ENCODE peak calls at places on chromosomes 1 and 21, in seven cellular contexts. One of them, this sample, is unnamed.

GRCh38 chr21:32570456-32570855 is 14.9 kb downstream of the TCP10L start:
- DNase-seq in heart left ventricle: no peak
- DNase-seq in BE2C: no peak
- DNase-seq in Peyer's patch: no peak
- DNase-seq in fibroblast of lung: no peak
- DNase-seq in foreskin keratinocyte: no peak
- DNase-seq in CD8-positive, alpha-beta memory T cell: no peak
- DNase-seq in this sample: no peak

GRCh38 chr1:156664046-156664948 is 12.9 kb downstream of the NES start:
- DNase-seq in heart left ventricle: no peak
- DNase-seq in BE2C: no peak
- DNase-seq in Peyer's patch: no peak
- DNase-seq in fibroblast of lung: peak; percentile 47
- DNase-seq in foreskin keratinocyte: no peak
- DNase-seq in CD8-positive, alpha-beta memory T cell: no peak
- DNase-seq in this sample: no peak

GRCh38 chr1:83954301-83954823 is 44.6 kb downstream of the TTLL7 start:
- DNase-seq in heart left ventricle: no peak
- DNase-seq in BE2C: no peak
- DNase-seq in Peyer's patch: no peak
- DNase-seq in fibroblast of lung: no peak
- DNase-seq in foreskin keratinocyte: no peak
- DNase-seq in CD8-positive, alpha-beta memory T cell: no peak
- DNase-seq in this sample: no peak

GRCh38 chr1:65694933-65695332 is 97.8 kb upstream of the PDE4B start:
- DNase-seq in heart left ventricle: no peak
- DNase-seq in BE2C: no peak
- DNase-seq in Peyer's patch: no peak
- DNase-seq in fibroblast of lung: no peak
- DNase-seq in foreskin keratinocyte: no peak
- DNase-seq in CD8-positive, alpha-beta memory T cell: no peak
- DNase-seq in this sample: no peak

GRCh38 chr1:19596065-19596718 is 47.9 kb upstream of the NBL1 start:
- DNase-seq in heart left ventricle: no peak
- DNase-seq in BE2C: peak; percentile 9
- DNase-seq in Peyer's patch: no peak
- DNase-seq in fibroblast of lung: no peak
- DNase-seq in foreskin keratinocyte: no peak
- DNase-seq in CD8-positive, alpha-beta memory T cell: no peak
- DNase-seq in this sample: no peak

GRCh38 chr1:191065771-191066170 is 588.1 kb upstream of the BRINP3 start:
- DNase-seq in heart left ventricle: no peak
- DNase-seq in BE2C: no peak
- DNase-seq in Peyer's patch: no peak
- DNase-seq in fibroblast of lung: no peak
- DNase-seq in foreskin keratinocyte: no peak
- DNase-seq in CD8-positive, alpha-beta memory T cell: no peak
- DNase-seq in this sample: no peak

GRCh38 chr1:210003501-210003900 is 65.5 kb downstream of the SYT14 start:
- DNase-seq in heart left ventricle: no peak
- DNase-seq in BE2C: no peak
- DNase-seq in Peyer's patch: no peak
- DNase-seq in fibroblast of lung: no peak
- DNase-seq in foreskin keratinocyte: no peak
- DNase-seq in CD8-positive, alpha-beta memory T cell: no peak
- DNase-seq in this sample: no peak

GRCh38 chr1:248823517-248824001 is 2.2 kb downstream of the SH3BP5L start:
- DNase-seq in heart left ventricle: no peak
- DNase-seq in BE2C: no peak
- DNase-seq in Peyer's patch: no peak
- DNase-seq in fibroblast of lung: no peak
- DNase-seq in foreskin keratinocyte: no peak
- DNase-seq in CD8-positive, alpha-beta memory T cell: peak; percentile 16
- DNase-seq in this sample: no peak

GRCh38 chr1:18565321-18565720 is 65.3 kb upstream of the PAX7 start:
- DNase-seq in heart left ventricle: no peak
- DNase-seq in BE2C: no peak
- DNase-seq in Peyer's patch: no peak
- DNase-seq in fibroblast of lung: no peak
- DNase-seq in foreskin keratinocyte: no peak
- DNase-seq in CD8-positive, alpha-beta memory T cell: no peak
- DNase-seq in this sample: no peak
- H3K27me3 ChIP-seq in heart left ventricle: peaks cover 52% of the 10 kb centered on the region
- H3K27me3 ChIP-seq in BE2C: no peaks in the 10 kb centered on the region
- H3K27me3 ChIP-seq in Peyer's patch: no peaks in the 10 kb centered on the region
- H3K27me3 ChIP-seq in fibroblast of lung: no peaks in the 10 kb centered on the region
- H3K27me3 ChIP-seq in foreskin keratinocyte: peaks cover 21% of the 10 kb centered on the region
- H3K27me3 ChIP-seq in CD8-positive, alpha-beta memory T cell: no peaks in the 10 kb centered on the region
- H3K27me3 ChIP-seq in this sample: peaks cover 27% of the 10 kb centered on the region

GRCh38 chr1:153742411-153743142 is 14.7 kb downstream of the INTS3 start:
- DNase-seq in heart left ventricle: no peak
- DNase-seq in BE2C: no peak
- DNase-seq in Peyer's patch: no peak
- DNase-seq in fibroblast of lung: peak; percentile 8
- DNase-seq in foreskin keratinocyte: no peak
- DNase-seq in CD8-positive, alpha-beta memory T cell: no peak
- DNase-seq in this sample: no peak
- H3K27me3 ChIP-seq in heart left ventricle: no peaks in the 10 kb centered on the region
- H3K27me3 ChIP-seq in BE2C: no peaks in the 10 kb centered on the region
- H3K27me3 ChIP-seq in Peyer's patch: no peaks in the 10 kb centered on the region
- H3K27me3 ChIP-seq in fibroblast of lung: no peaks in the 10 kb centered on the region
- H3K27me3 ChIP-seq in foreskin keratinocyte: no peaks in the 10 kb centered on the region
- H3K27me3 ChIP-seq in CD8-positive, alpha-beta memory T cell: no peaks in the 10 kb centered on the region
- H3K27me3 ChIP-seq in this sample: no peaks in the 10 kb centered on the region

DNA sequence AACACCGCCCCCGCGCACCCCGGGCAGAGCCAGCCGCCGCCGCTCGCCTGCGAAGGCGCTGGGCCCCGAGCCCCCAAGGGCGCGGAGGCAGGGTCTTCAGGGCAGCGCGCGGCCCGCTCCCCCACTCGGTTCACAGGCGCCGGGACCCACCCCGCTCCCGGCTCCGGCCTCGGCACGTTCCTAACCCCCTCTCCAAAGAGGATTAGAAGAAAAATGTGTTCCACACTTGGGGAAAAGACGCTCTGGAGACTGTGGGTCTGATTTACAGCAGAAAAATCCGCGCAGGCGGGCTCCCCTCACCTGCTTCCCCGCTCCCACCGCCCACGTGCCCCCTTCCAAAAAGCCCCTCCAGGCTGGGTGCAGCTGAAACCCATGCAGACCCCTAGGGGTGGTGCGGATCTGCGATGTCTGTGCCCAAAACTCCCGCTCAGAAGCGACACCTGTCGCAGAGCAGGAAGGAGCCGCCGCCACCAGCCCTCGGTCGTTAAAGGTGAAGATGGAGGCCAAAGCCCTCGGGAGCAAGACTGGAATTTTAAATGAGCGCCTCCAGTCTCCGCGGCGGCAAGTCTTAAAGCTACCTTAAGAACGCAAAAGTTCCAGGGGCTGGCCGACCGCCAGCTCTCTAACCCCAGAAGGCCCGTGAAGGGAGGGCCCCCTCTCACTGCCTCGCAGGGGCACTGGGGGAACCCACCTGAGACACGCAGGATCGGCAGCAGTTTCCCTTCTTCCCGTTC is 624 bp upstream of the CHD5 start:
- DNase-seq in heart left ventricle: no peak
- DNase-seq in BE2C: no peak
- DNase-seq in Peyer's patch: peak; percentile 50
- DNase-seq in fibroblast of lung: no peak
- DNase-seq in foreskin keratinocyte: no peak
- DNase-seq in CD8-positive, alpha-beta memory T cell: peak; percentile 45
- DNase-seq in this sample: no peak
- H3K27me3 ChIP-seq in heart left ventricle: peaks cover 40% of the 10 kb centered on the region
- H3K27me3 ChIP-seq in BE2C: peaks cover 29% of the 10 kb centered on the region
- H3K27me3 ChIP-seq in Peyer's patch: no peaks in the 10 kb centered on the region
- H3K27me3 ChIP-seq in fibroblast of lung: peaks cover 28% of the 10 kb centered on the region
- H3K27me3 ChIP-seq in foreskin keratinocyte: peaks cover 71% of the 10 kb centered on the region
- H3K27me3 ChIP-seq in CD8-positive, alpha-beta memory T cell: peaks cover 13% of the 10 kb centered on the region
- H3K27me3 ChIP-seq in this sample: peaks cover 50% of the 10 kb centered on the region

GRCh38 chr1:38446936-38447335 is 400.3 kb upstream of the POU3F1 start:
- DNase-seq in heart left ventricle: no peak
- DNase-seq in BE2C: no peak
- DNase-seq in Peyer's patch: no peak
- DNase-seq in fibroblast of lung: no peak
- DNase-seq in foreskin keratinocyte: no peak
- DNase-seq in CD8-positive, alpha-beta memory T cell: no peak
- DNase-seq in this sample: no peak
- H3K27me3 ChIP-seq in heart left ventricle: peaks cover 48% of the 10 kb centered on the region
- H3K27me3 ChIP-seq in BE2C: no peaks in the 10 kb centered on the region
- H3K27me3 ChIP-seq in Peyer's patch: no peaks in the 10 kb centered on the region
- H3K27me3 ChIP-seq in fibroblast of lung: no peaks in the 10 kb centered on the region
- H3K27me3 ChIP-seq in foreskin keratinocyte: peaks cover 8% of the 10 kb centered on the region
- H3K27me3 ChIP-seq in CD8-positive, alpha-beta memory T cell: no peaks in the 10 kb centered on the region
- H3K27me3 ChIP-seq in this sample: no peaks in the 10 kb centered on the region

DNA sequence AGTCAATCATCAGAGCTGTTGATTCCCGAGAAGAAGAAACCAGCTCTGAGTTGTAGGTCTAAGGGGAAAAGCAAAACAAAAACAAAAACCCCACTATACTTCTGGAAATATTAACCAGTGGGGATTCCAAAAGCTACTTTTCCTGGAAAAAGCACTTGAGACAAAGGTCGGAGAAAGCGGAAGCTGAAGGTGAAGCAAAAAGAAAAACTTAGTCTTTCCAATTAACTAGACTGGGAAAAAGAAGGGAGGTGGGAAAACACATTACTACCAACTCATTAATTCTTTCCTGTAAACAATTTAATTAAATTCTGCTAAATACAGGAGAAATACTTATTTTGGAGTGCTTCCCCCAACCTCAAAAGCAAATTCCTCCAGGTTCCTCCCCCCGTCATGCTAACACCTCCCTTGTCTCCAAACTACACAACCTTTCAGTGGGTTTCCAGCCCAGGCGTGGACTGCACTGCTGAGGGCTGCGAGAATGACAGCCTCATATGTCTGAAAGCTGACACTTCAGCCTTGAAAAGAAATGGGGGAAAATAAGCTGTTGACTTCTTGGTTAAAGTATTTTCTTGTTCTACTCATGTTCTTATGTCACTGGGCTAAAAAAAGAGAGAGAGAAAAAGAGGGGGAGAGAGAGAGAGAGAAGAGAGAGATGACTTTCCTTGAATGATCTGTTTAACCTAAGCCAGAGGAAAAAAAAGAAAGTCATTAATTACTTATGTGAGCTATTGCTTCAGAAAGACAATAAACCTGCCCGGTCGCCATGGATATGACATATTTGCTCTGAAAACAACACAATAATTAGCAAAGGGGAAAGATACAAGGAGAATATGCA is 5.1 kb downstream of the CASZ1 start:
- DNase-seq in heart left ventricle: no peak
- DNase-seq in BE2C: no peak
- DNase-seq in Peyer's patch: no peak
- DNase-seq in fibroblast of lung: no peak
- DNase-seq in foreskin keratinocyte: no peak
- DNase-seq in CD8-positive, alpha-beta memory T cell: no peak
- DNase-seq in this sample: no peak
- H3K27me3 ChIP-seq in heart left ventricle: peaks cover 9% of the 10 kb centered on the region
- H3K27me3 ChIP-seq in BE2C: no peaks in the 10 kb centered on the region
- H3K27me3 ChIP-seq in Peyer's patch: no peaks in the 10 kb centered on the region
- H3K27me3 ChIP-seq in fibroblast of lung: peaks cover 20% of the 10 kb centered on the region
- H3K27me3 ChIP-seq in foreskin keratinocyte: peaks cover 90% of the 10 kb centered on the region
- H3K27me3 ChIP-seq in CD8-positive, alpha-beta memory T cell: peaks cover 21% of the 10 kb centered on the region
- H3K27me3 ChIP-seq in this sample: peaks cover 9% of the 10 kb centered on the region

DNA sequence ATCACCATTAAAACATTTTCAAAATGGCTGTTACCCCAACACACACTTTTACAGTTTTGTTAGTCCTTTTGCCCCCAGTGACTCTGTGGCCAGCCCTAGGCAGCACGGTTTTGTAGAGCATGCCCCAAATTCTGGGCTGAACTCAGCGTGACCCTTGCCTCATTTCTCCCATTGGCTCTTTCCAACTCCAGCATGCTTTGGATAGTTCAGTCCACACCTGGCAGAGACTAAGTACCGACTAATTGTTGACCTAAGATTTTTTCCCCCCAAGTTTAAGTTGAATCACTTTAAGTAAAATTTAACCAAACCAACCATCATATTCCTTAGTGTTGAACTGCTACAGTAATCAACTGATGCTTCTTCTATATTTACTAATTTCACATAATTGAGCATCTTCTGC is 62.4 kb upstream of the LRRC8B start:
- DNase-seq in heart left ventricle: no peak
- DNase-seq in BE2C: no peak
- DNase-seq in Peyer's patch: no peak
- DNase-seq in fibroblast of lung: no peak
- DNase-seq in foreskin keratinocyte: no peak
- DNase-seq in CD8-positive, alpha-beta memory T cell: no peak
- DNase-seq in this sample: no peak
- H3K27me3 ChIP-seq in heart left ventricle: no peaks in the 10 kb centered on the region
- H3K27me3 ChIP-seq in BE2C: no peaks in the 10 kb centered on the region
- H3K27me3 ChIP-seq in Peyer's patch: no peaks in the 10 kb centered on the region
- H3K27me3 ChIP-seq in fibroblast of lung: no peaks in the 10 kb centered on the region
- H3K27me3 ChIP-seq in foreskin keratinocyte: no peaks in the 10 kb centered on the region
- H3K27me3 ChIP-seq in CD8-positive, alpha-beta memory T cell: no peaks in the 10 kb centered on the region
- H3K27me3 ChIP-seq in this sample: no peaks in the 10 kb centered on the region

GRCh38 chr1:231166398-231166797 is 4.5 kb downstream of the TRIM67 start:
- DNase-seq in heart left ventricle: no peak
- DNase-seq in BE2C: no peak
- DNase-seq in Peyer's patch: no peak
- DNase-seq in fibroblast of lung: no peak
- DNase-seq in foreskin keratinocyte: no peak
- DNase-seq in CD8-positive, alpha-beta memory T cell: no peak
- DNase-seq in this sample: no peak
- H3K27me3 ChIP-seq in heart left ventricle: peaks cover 59% of the 10 kb centered on the region
- H3K27me3 ChIP-seq in BE2C: peaks cover 2% of the 10 kb centered on the region
- H3K27me3 ChIP-seq in Peyer's patch: no peaks in the 10 kb centered on the region
- H3K27me3 ChIP-seq in fibroblast of lung: peaks cover 16% of the 10 kb centered on the region
- H3K27me3 ChIP-seq in foreskin keratinocyte: peaks cover 55% of the 10 kb centered on the region
- H3K27me3 ChIP-seq in CD8-positive, alpha-beta memory T cell: peaks cover 6% of the 10 kb centered on the region
- H3K27me3 ChIP-seq in this sample: peaks cover 50% of the 10 kb centered on the region

DNA sequence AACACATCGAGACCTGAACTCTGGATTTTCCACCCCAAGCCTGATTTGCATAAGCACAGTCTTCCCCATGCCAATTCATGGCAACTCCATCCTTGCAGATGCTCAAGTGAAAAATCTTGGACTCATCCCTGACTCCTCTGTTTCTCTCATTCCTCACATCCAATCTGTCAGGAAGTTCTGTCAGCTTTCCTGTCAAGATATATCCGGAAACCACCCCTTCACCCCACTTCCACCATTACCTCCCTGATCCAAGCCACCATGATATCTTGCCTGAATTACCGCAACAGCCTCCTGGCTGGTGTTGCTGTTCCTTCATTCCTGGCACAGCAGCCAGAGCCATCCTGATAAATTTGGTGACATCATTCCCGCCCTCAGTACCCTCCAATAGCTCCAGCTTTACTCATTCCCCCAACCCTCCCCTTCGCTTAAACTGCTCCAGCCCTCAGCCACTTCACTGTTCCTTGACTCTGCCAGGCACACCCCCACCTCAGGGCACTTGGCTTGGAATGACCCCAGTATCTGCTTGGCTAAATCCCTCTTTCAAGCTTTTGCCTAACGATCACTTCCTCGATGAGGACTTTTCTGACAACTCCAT is 17.4 kb downstream of the TCEA3 start:
- DNase-seq in heart left ventricle: peak; percentile 45
- DNase-seq in BE2C: no peak
- DNase-seq in Peyer's patch: no peak
- DNase-seq in fibroblast of lung: no peak
- DNase-seq in foreskin keratinocyte: no peak
- DNase-seq in CD8-positive, alpha-beta memory T cell: peak; percentile 11
- DNase-seq in this sample: no peak
- H3K27me3 ChIP-seq in heart left ventricle: no peaks in the 10 kb centered on the region
- H3K27me3 ChIP-seq in BE2C: no peaks in the 10 kb centered on the region
- H3K27me3 ChIP-seq in Peyer's patch: no peaks in the 10 kb centered on the region
- H3K27me3 ChIP-seq in fibroblast of lung: no peaks in the 10 kb centered on the region
- H3K27me3 ChIP-seq in foreskin keratinocyte: no peaks in the 10 kb centered on the region
- H3K27me3 ChIP-seq in CD8-positive, alpha-beta memory T cell: no peaks in the 10 kb centered on the region
- H3K27me3 ChIP-seq in this sample: no peaks in the 10 kb centered on the region

This sample was measured in upper lobe of right lung.